ENCODE peak calls at places on chromosomes 5 and 9, in eight cellular contexts. A is breast epithelium, Z is epithelial cell of esophagus, W is uterus, U is kidney epithelial cell, M is psoas muscle, F is tibial artery, Q is cardiac muscle cell. J is an unnamed sample.

GRCh38 chr5:55438931-55439477 is 95.8 kb downstream of the PLPP1 start:
- DNase-seq in A (no peak), Z (no peak), F (peak), M (no peak), W (peak), U (no peak), Q (peak), J (no peak)

GRCh38 chr9:2567922-2568321 is 53.7 kb upstream of the VLDLR start:
- DNase-seq in W (no peak), F (no peak), A (no peak), M (no peak), Q (no peak), Z (peak), U (no peak), J (no peak)

GRCh38 chr5:151592855-151593408 is 1.8 kb upstream of the FAT2 start:
- DNase-seq in U (no peak), Q (no peak), A (no peak), M (no peak), F (no peak), W (no peak), Z (no peak), J (peak)

GRCh38 chr9:126773004-126773607 is 31.7 kb upstream of the ZBTB43 start:
- DNase-seq in M (no peak), U (no peak), F (no peak), Z (peak), A (no peak), W (no peak), Q (peak), J (no peak)

GRCh38 chr9:4328723-4329122 is 28.9 kb upstream of the GLIS3 start:
- DNase-seq in Z (peak), A (no peak), M (no peak), U (no peak), W (no peak), F (no peak), Q (no peak), J (no peak)

GRCh38 chr5:148457183-148457620 is 73.4 kb downstream of the FBXO38 start:
- DNase-seq in A (no peak), F (no peak), Z (peak), U (no peak), Q (no peak), W (no peak), M (no peak), J (no peak)

GRCh38 chr5:17723876-17724275 is 89.6 kb downstream of the TAF11L14 start:
- DNase-seq in A (no peak), M (no peak), F (no peak), Z (peak), W (no peak), U (no peak), Q (no peak), J (no peak)

GRCh38 chr5:7494446-7495132 is 98.7 kb downstream of the ADCY2 start:
- DNase-seq in U (no peak), Z (no peak), W (no peak), A (no peak), F (peak), Q (no peak), M (peak), J (no peak)

GRCh38 chr9:109452761-109453160 is 45.3 kb downstream of the PTPN3 start:
- DNase-seq in A (no peak), U (peak), W (no peak), M (peak), F (no peak), Q (peak), Z (peak), J (no peak)

GRCh38 chr5:179833709-179834070 is 13.0 kb downstream of the SQSTM1 start:
- DNase-seq in U (no peak), Q (no peak), A (no peak), W (no peak), F (no peak), M (no peak), Z (no peak), J (no peak)

GRCh38 chr9:113293285-113293874 is 9.8 kb downstream of the RNF183 start:
- DNase-seq in M (no peak), F (no peak), Z (no peak), Q (peak), W (no peak), A (no peak), U (no peak), J (no peak)

GRCh38 chr5:175889910-175890684 is 18.7 kb downstream of the CPLX2 start:
- DNase-seq in W (no peak), A (no peak), Q (no peak), U (no peak), M (no peak), F (no peak), Z (no peak), J (no peak)

GRCh38 chr9:126989847-126990821 is 75.6 kb downstream of the RALGPS1 start:
- DNase-seq in A (no peak), U (no peak), W (peak), M (peak), Z (no peak), Q (peak), F (peak), J (peak)

GRCh38 chr9:87580941-87581438 is 83.3 kb downstream of the DAPK1 start:
- DNase-seq in M (no peak), Z (no peak), U (no peak), W (no peak), F (no peak), Q (no peak), A (no peak), J (no peak)

GRCh38 chr5:28850320-28850921 is 1812.0 kb upstream of the CDH9 start:
- DNase-seq in F (no peak), Q (no peak), M (no peak), Z (peak), W (no peak), U (no peak), A (no peak), J (no peak)

GRCh38 chr5:178068293-178068692 is 45.0 kb upstream of the N4BP3 start:
- DNase-seq in U (no peak), W (no peak), Z (no peak), A (no peak), Q (no peak), M (no peak), F (no peak), J (no peak)

GRCh38 chr9:88236531-88237453 is 98.5 kb upstream of the SPATA31C2 start:
- DNase-seq in F (peak), U (no peak), Q (peak), A (no peak), W (peak), M (no peak), Z (no peak), J (peak)

GRCh38 chr5:163963881-163964280 is 458.5 kb downstream of the MAT2B start:
- DNase-seq in M (no peak), U (no peak), A (no peak), Z (peak), F (no peak), W (no peak), Q (peak), J (no peak)

GRCh38 chr5:33363537-33363936 is 77.2 kb upstream of the TARS1 start:
- DNase-seq in W (peak), Z (no peak), F (no peak), A (no peak), Q (no peak), U (no peak), M (no peak), J (no peak)

GRCh38 chr5:149586708-149587318 is 5.5 kb downstream of the ARHGEF37 start:
- DNase-seq in M (no peak), Q (no peak), U (no peak), F (no peak), Z (peak), W (no peak), A (no peak), J (no peak)

GRCh38 chr5:162248107-162248713 is 180.6 kb downstream of the GABRG2 start:
- DNase-seq in U (no peak), Z (no peak), M (no peak), A (no peak), W (no peak), Q (no peak), F (no peak), J (no peak)
- TF ChIP-seq CTCF in U (peak), Z (no peak), M (no peak), A (no peak), W (no peak), Q (no peak), F (no peak), J (no peak)

DNA sequence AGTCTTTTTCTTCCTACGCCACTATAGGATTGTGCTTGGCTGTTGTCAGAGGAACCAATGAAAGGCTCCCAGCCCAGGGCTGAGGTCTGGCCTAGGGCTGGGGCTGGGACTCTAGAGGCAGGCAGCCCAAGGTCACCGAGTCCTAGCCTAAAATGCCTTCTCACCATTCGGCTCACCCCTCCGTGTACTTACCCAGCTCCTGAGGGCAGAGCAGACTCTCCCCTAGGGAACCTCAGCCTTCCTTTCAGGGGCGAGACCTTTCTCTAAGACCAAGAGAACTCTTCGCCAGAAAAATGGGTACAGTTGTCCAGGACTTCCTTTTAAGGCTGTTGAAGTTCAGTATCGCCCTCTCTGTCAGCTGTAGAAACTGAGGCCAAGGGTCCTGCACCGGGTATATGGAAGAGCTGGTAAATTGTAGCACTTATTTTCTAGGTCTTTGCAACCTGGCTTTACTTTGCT is 1.7 kb upstream of the SPRY4 start:
- DNase-seq in M (no peak), A (no peak), U (no peak), Z (no peak), W (no peak), Q (no peak), F (no peak), J (no peak)
- H3K4me3 ChIP-seq in M (peak), A (no peak), U (peak), Z (no peak), W (no peak), Q (no peak), F (no peak), J (peak)

DNA sequence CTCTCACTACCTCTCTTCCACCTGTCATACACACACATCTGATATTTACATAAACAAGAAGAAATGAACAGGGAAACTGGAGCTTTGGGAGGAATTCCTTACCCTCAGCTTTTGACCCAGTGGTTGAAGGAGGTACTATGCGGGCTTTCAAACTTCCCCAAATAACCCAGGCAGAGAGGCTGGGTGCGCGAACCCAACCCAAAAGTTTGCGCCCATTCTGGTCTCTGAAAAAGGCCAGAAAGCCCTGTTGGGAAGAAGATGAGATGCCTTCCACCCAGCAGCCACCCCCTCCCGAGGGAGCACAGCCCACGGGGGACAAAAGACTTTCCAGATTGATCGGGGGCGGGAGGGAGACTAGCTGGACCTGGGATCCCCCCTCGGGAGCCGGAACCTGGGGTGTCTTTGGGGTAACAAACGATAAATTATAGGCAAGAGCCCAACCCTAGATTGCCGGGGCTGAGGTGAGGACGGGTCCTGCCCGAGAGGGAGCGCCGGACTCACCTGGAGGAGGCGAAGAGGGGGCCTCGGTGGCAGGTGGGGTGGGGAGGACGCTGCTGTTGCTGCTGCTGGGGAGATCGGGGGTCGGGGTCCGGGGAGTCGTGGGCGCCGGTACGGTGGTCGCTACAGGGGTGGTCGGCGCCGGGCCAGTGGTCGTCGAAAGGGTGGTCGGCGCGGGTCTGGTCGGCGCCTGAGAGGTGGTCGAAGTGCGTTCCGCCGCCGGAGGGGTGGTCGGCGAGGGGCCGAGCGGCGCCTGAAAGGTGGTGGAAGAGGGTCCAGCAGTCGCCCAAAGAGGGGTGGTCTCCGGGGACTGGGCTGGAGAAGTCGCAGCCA is 798 bp downstream of the MEGF9 start:
- DNase-seq in U (no peak), Z (peak), M (peak), W (peak), Q (no peak), F (peak), A (no peak), J (peak)
- TF ChIP-seq CTCF in U (no peak), Z (peak), M (no peak), W (peak), Q (no peak), F (peak), A (peak), J (peak)

DNA sequence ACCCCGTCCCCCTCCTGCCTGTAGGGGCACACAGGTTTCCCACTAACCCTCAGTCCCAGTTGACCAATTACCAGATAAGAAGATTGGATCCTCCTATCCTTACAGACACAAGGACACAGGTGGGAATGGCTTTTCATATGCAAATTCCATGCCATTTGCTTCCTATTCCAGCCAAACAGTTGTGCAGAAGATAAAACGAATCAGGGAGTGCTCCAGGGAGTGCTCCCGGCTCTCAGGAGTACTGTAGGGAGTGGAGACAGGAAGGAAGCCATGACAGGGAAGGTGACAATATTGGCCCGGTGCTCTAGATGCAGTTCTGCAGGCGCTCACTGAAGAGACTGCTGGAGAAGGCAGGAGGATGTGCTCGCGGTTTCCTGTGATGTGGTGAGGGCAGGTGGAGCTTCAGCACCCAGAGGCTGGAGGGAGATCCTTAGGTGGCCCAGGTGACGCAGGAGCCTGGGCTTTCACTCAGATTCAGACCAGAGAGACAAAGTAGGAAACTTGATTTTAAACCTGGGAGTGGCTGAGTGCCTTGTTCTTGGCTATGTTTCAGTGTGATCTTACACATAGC is 260.0 kb downstream of the AUH start:
- DNase-seq in Z (no peak), F (no peak), U (no peak), Q (no peak), M (no peak), A (no peak), W (no peak), J (no peak)
- H3K4me3 ChIP-seq in Z (no peak), F (no peak), U (no peak), Q (no peak), M (no peak), A (no peak), W (no peak), J (no peak)

GRCh38 chr9:128152133-128152780 is 3.0 kb downstream of the LCN2 start:
- DNase-seq in Q (no peak), U (no peak), A (no peak), F (peak), W (no peak), M (no peak), Z (no peak), J (no peak)

GRCh38 chr9:128149001-128149701 is at the start of gene LCN2:
- DNase-seq in U (peak), A (peak), Z (peak), Q (no peak), M (no peak), W (no peak), F (no peak), J (no peak)

GRCh38 chr9:128151343-128152132 is 2.3 kb downstream of the LCN2 start:
- DNase-seq in A (no peak), Z (no peak), Q (no peak), W (no peak), M (no peak), F (peak), U (no peak), J (no peak)

GRCh38 chr9:128149951-128150593 is 819 bp downstream of the LCN2 start:
- DNase-seq in Q (no peak), U (no peak), F (no peak), M (no peak), W (no peak), A (no peak), Z (no peak), J (no peak)

GRCh38 chr9:128150594-128151342 is 1.5 kb downstream of the LCN2 start:
- DNase-seq in Z (no peak), W (no peak), Q (no peak), F (peak), M (no peak), U (no peak), A (no peak), J (no peak)
- TF ChIP-seq CTCF in Z (no peak), W (no peak), Q (peak), F (no peak), M (no peak), U (peak), A (no peak), J (peak)

DNA sequence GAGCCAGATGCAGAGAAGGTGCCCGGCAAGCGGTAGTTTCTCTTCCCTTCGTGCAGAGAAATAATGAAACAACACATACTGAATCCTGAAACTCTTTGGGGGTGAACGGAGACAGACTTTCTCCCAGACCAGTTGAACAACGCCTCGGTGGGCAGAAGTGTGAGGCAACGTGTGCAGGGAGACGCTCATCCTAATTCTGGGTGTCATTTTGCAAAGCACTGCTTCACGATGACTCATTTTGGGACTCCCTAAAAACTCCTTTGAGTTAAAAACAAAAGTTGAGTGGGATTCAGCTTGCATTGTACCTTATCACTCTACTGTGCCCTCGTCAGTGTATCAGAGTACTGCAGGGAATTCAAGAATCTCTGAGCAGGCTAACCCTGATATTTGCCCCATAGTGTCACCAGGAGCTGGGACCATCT is 3.5 kb upstream of the NEK6 start:
- DNase-seq in Q (no peak), Z (no peak), M (no peak), W (no peak), A (no peak), U (no peak), F (peak), J (no peak)
- H3K4me3 ChIP-seq in Q (no peak), Z (no peak), M (no peak), W (no peak), A (no peak), U (no peak), F (no peak), J (no peak)

DNA sequence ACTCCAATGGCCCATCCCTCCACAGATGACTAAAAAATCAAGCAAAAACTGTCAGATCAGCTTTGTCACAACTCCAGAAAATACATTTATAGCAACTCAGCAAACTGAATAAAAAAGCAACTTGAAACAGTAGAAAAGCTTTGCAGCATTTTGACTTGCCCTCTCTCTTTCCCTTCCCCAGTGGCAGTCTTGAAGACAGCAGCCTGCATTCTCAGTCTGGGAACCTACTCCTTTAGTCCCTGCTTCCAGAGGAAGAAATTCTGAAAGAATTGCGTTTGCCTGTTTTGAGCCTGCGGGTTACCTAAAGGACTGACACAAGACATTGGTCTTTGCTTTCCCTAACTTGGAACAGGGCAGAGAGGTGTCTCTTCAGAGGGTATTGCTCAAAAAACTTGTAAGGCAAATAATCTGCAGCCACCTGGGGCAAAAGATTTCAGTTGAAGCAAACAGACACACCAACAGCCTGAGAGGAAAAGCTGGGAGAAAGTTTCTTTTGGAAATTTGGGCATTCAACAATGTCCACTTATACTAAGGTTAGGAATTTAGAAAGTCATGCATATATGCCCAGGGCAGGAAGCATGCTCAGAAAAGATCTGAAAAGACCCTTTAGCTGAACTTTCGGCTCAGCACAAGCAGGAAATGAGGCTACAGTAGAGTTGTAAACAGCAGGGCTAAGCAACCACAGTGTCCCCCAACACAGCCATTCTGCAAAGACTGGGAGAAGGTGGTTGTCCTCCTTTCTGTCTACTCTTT is 15.2 kb upstream of the SLC35D2 start:
- DNase-seq in U (no peak), Z (no peak), Q (no peak), A (no peak), F (no peak), W (no peak), M (no peak), J (no peak)
- TF ChIP-seq CTCF in U (no peak), Z (no peak), Q (no peak), A (no peak), F (no peak), W (no peak), M (no peak), J (no peak)